ENCODE peak calls at places on chromosomes 5 and 9, in nine cellular contexts. I is CD4-positive, CD25-positive, alpha-beta regulatory T cell; T is RKO; X is bronchial epithelial cell; Z is nucleus accumbens; M is progenitor cell of endocrine pancreas; S is activated naive CD8-positive, alpha-beta T cell treated with anti-CD3 and anti-CD28 coated beads, Interleukin-2, amount 50 U/mL, for 16 hours; W is non-pigmented ciliary epithelial cell; B is activated CD4-positive, alpha-beta T cell treated with anti-CD3 and anti-CD28 coated beads, Interleukin-2, amount 50 U/mL, for 1 hour. G is an unnamed sample.

GRCh38 chr5:173443971-173444370 is 115.8 kb upstream of the STC2 start:
- DNase-seq in X (peak; percentile 47), I (no peak), Z (no peak), S (no peak), T (no peak), W (no peak), B (no peak), M (no peak), G (no peak)

GRCh38 chr5:149441986-149442385 is 62.9 kb upstream of the IL17B start:
- DNase-seq in W (no peak), I (no peak), M (no peak), S (no peak), T (no peak), B (no peak), X (peak; percentile 84), Z (no peak), G (no peak)

GRCh38 chr9:114364123-114364522 is 23.7 kb downstream of the AKNA start:
- DNase-seq in X (peak; percentile 50), I (no peak), S (no peak), W (peak; percentile 72), T (no peak), M (no peak), B (no peak), Z (no peak), G (no peak)

GRCh38 chr9:70111042-70111602 is 67.5 kb downstream of the MAMDC2 start:
- DNase-seq in W (peak; percentile 44), I (peak; percentile 9), S (no peak), Z (no peak), M (peak; percentile 47), T (peak; percentile 54), X (peak; percentile 69), B (peak; percentile 52), G (peak; percentile 24)

GRCh38 chr5:123487298-123487697 is 24.7 kb upstream of the CSNK1G3 start:
- DNase-seq in W (no peak), S (no peak), B (no peak), Z (no peak), M (no peak), X (peak; percentile 50), I (no peak), T (no peak), G (peak; percentile 9)

GRCh38 chr9:122126340-122127333 is 32.9 kb downstream of the NDUFA8 start:
- DNase-seq in S (no peak), T (no peak), Z (no peak), I (no peak), B (no peak), W (no peak), X (no peak), M (no peak), G (no peak)

GRCh38 chr5:112584781-112585180 is 152.9 kb upstream of the APC start:
- DNase-seq in S (no peak), B (no peak), T (no peak), X (no peak), Z (no peak), I (no peak), M (no peak), W (no peak), G (no peak)

GRCh38 chr5:146290318-146290717 is 48.3 kb upstream of the POU4F3 start:
- DNase-seq in I (no peak), X (peak; percentile 7), T (no peak), S (no peak), W (no peak), Z (no peak), M (no peak), B (no peak), G (no peak)

GRCh38 chr9:94875300-94876063 is 149.0 kb downstream of the AOPEP start:
- DNase-seq in Z (no peak), M (no peak), S (no peak), W (no peak), X (no peak), I (no peak), B (no peak), T (no peak), G (no peak)

GRCh38 chr9:27499481-27499880 is 24.6 kb upstream of the IFNK start:
- DNase-seq in X (peak; percentile 99), I (no peak), S (no peak), W (no peak), B (no peak), M (no peak), Z (no peak), T (peak; percentile 89), G (no peak)

GRCh38 chr5:93107828-93108520 is 473.0 kb downstream of the NR2F1-AS1 start:
- DNase-seq in X (no peak), B (no peak), W (no peak), T (no peak), I (no peak), S (no peak), Z (no peak), M (no peak), G (no peak)

GRCh38 chr9:129309041-129309430 is 131.0 kb upstream of the IER5L start:
- DNase-seq in B (no peak), W (no peak), X (no peak), Z (no peak), T (no peak), S (no peak), M (no peak), I (no peak), G (no peak)

GRCh38 chr5:178817506-178817905 is 42.2 kb upstream of the ZNF354B start:
- DNase-seq in I (no peak), X (no peak), W (no peak), Z (no peak), S (no peak), M (no peak), T (no peak), B (no peak), G (no peak)

GRCh38 chr5:134503088-134503936 is 22.2 kb upstream of the JADE2 start:
- DNase-seq in M (no peak), I (peak; percentile 14), T (peak; percentile 78), B (peak; percentile 39), S (peak; percentile 11), Z (no peak), X (peak; percentile 99), W (peak; percentile 93), G (peak; percentile 32)

GRCh38 chr5:38250752-38251448 is 7.5 kb upstream of the EGFLAM start:
- DNase-seq in M (no peak), I (no peak), X (no peak), S (no peak), T (peak; percentile 29), W (no peak), B (no peak), Z (no peak), G (no peak)

GRCh38 chr5:1211701-1212100 is 10.3 kb downstream of the SLC6A19 start:
- DNase-seq in S (no peak), Z (no peak), I (no peak), M (no peak), X (no peak), W (no peak), T (no peak), B (no peak), G (no peak)

GRCh38 chr9:97411789-97412627 is at the start of gene TDRD7:
- DNase-seq in X (peak; percentile 28), B (peak; percentile 91), T (peak; percentile 87), S (peak; percentile 81), M (peak; percentile 86), I (peak; percentile 88), W (no peak), Z (peak; percentile 73), G (peak; percentile 36)

G was measured in thoracic aorta.